ENCODE peak calls at places on chromosomes 3 and 15, in eight cellular contexts. One of them, this sample, is unnamed.

GRCh38 chr15:37517106-37517505 is 416.8 kb upstream of the MEIS2 start:
- DNase-seq in upper lobe of right lung: no peak
- DNase-seq in CD4-positive, alpha-beta T cell: no peak
- DNase-seq in AG04450: no peak
- DNase-seq in uterus: no peak
- DNase-seq in CD8-positive, alpha-beta T cell: no peak
- DNase-seq in stomach: no peak
- DNase-seq in pancreas: no peak
- DNase-seq in this sample: no peak

GRCh38 chr15:59011262-59011947 is 23.9 kb downstream of the RNF111 start:
- DNase-seq in upper lobe of right lung: no peak
- DNase-seq in CD4-positive, alpha-beta T cell: no peak
- DNase-seq in AG04450: no peak
- DNase-seq in uterus: no peak
- DNase-seq in CD8-positive, alpha-beta T cell: no peak
- DNase-seq in stomach: no peak
- DNase-seq in pancreas: no peak
- DNase-seq in this sample: no peak

GRCh38 chr3:11162401-11163345 is 8.4 kb downstream of the HRH1 start:
- DNase-seq in upper lobe of right lung: no peak
- DNase-seq in CD4-positive, alpha-beta T cell: no peak
- DNase-seq in AG04450: no peak
- DNase-seq in uterus: no peak
- DNase-seq in CD8-positive, alpha-beta T cell: no peak
- DNase-seq in stomach: no peak
- DNase-seq in pancreas: no peak
- DNase-seq in this sample: no peak

GRCh38 chr15:33654859-33655258 is 313.4 kb upstream of the CHRM5 start:
- DNase-seq in upper lobe of right lung: no peak
- DNase-seq in CD4-positive, alpha-beta T cell: no peak
- DNase-seq in AG04450: no peak
- DNase-seq in uterus: no peak
- DNase-seq in CD8-positive, alpha-beta T cell: no peak
- DNase-seq in stomach: no peak
- DNase-seq in pancreas: no peak
- DNase-seq in this sample: no peak

GRCh38 chr3:37751967-37752660 is 109.6 kb upstream of the CTDSPL start:
- DNase-seq in upper lobe of right lung: no peak
- DNase-seq in CD4-positive, alpha-beta T cell: no peak
- DNase-seq in AG04450: no peak
- DNase-seq in uterus: no peak
- DNase-seq in CD8-positive, alpha-beta T cell: no peak
- DNase-seq in stomach: no peak
- DNase-seq in pancreas: no peak
- DNase-seq in this sample: no peak

GRCh38 chr15:82540984-82541431 is 751 bp upstream of the RPS17 start:
- DNase-seq in upper lobe of right lung: peak; percentile 67
- DNase-seq in CD4-positive, alpha-beta T cell: no peak
- DNase-seq in AG04450: no peak
- DNase-seq in uterus: peak; percentile 24
- DNase-seq in CD8-positive, alpha-beta T cell: no peak
- DNase-seq in stomach: no peak
- DNase-seq in pancreas: peak; percentile 45
- DNase-seq in this sample: peak; percentile 21

GRCh38 chr15:41893422-41894250 is at the start of gene SPTBN5:
- DNase-seq in upper lobe of right lung: no peak
- DNase-seq in CD4-positive, alpha-beta T cell: no peak
- DNase-seq in AG04450: no peak
- DNase-seq in uterus: no peak
- DNase-seq in CD8-positive, alpha-beta T cell: no peak
- DNase-seq in stomach: no peak
- DNase-seq in pancreas: peak; percentile 62
- DNase-seq in this sample: no peak

GRCh38 chr3:22353126-22353525 is 602.1 kb upstream of the ZNF385D start:
- DNase-seq in upper lobe of right lung: no peak
- DNase-seq in CD4-positive, alpha-beta T cell: no peak
- DNase-seq in AG04450: no peak
- DNase-seq in uterus: no peak
- DNase-seq in CD8-positive, alpha-beta T cell: no peak
- DNase-seq in stomach: no peak
- DNase-seq in pancreas: no peak
- DNase-seq in this sample: no peak

GRCh38 chr3:31813197-31813596 is 167.9 kb downstream of the OSBPL10 start:
- DNase-seq in upper lobe of right lung: no peak
- DNase-seq in CD4-positive, alpha-beta T cell: no peak
- DNase-seq in AG04450: no peak
- DNase-seq in uterus: no peak
- DNase-seq in CD8-positive, alpha-beta T cell: no peak
- DNase-seq in stomach: no peak
- DNase-seq in pancreas: no peak
- DNase-seq in this sample: no peak

GRCh38 chr15:70030851-70031645 is 66.7 kb downstream of the TLE3 start:
- DNase-seq in upper lobe of right lung: peak; percentile 51
- DNase-seq in CD4-positive, alpha-beta T cell: no peak
- DNase-seq in AG04450: no peak
- DNase-seq in uterus: no peak
- DNase-seq in CD8-positive, alpha-beta T cell: no peak
- DNase-seq in stomach: no peak
- DNase-seq in pancreas: no peak
- DNase-seq in this sample: no peak

GRCh38 chr3:44066806-44067205 is 174.9 kb upstream of the TOPAZ1 start:
- DNase-seq in upper lobe of right lung: no peak
- DNase-seq in CD4-positive, alpha-beta T cell: no peak
- DNase-seq in AG04450: no peak
- DNase-seq in uterus: no peak
- DNase-seq in CD8-positive, alpha-beta T cell: no peak
- DNase-seq in stomach: no peak
- DNase-seq in pancreas: no peak
- DNase-seq in this sample: no peak

GRCh38 chr3:193997228-193998192 is 138.4 kb upstream of the HES1 start:
- DNase-seq in upper lobe of right lung: peak; percentile 74
- DNase-seq in CD4-positive, alpha-beta T cell: no peak
- DNase-seq in AG04450: no peak
- DNase-seq in uterus: peak; percentile 34
- DNase-seq in CD8-positive, alpha-beta T cell: peak; percentile 17
- DNase-seq in stomach: no peak
- DNase-seq in pancreas: no peak
- DNase-seq in this sample: no peak

GRCh38 chr15:63332367-63333078 is 49.1 kb downstream of the CA12 start:
- DNase-seq in upper lobe of right lung: no peak
- DNase-seq in CD4-positive, alpha-beta T cell: no peak
- DNase-seq in AG04450: peak; percentile 78
- DNase-seq in uterus: no peak
- DNase-seq in CD8-positive, alpha-beta T cell: no peak
- DNase-seq in stomach: no peak
- DNase-seq in pancreas: no peak
- DNase-seq in this sample: no peak

DNA sequence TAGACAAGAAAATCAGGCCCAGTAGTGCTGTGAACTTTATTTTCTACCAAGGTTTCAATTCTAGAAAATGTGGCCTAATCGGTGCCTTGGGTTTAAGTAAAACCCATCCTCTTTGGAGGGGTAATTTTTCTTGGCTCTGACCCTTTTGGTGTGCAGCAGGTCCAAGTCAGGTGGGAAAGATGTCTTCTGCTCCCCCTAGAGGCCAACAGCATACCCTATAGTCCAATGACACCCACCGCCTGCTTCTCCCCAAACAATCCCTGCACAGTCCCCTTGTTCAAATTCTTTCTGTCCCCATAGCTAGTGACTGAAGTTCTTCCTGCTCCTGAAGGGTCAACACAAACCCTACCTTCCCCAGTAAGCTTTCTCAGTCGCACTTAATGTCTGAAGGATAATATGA is 261.8 kb upstream of the GOLGA6L4 start:
- DNase-seq in upper lobe of right lung: no peak
- DNase-seq in CD4-positive, alpha-beta T cell: no peak
- DNase-seq in AG04450: no peak
- DNase-seq in uterus: no peak
- DNase-seq in CD8-positive, alpha-beta T cell: no peak
- DNase-seq in stomach: no peak
- DNase-seq in pancreas: no peak
- DNase-seq in this sample: no peak
- TF ChIP-seq CTCF in upper lobe of right lung: peak; percentile 27
- TF ChIP-seq CTCF in CD4-positive, alpha-beta T cell: no peak
- TF ChIP-seq CTCF in AG04450: peak; percentile 49
- TF ChIP-seq CTCF in uterus: no peak
- TF ChIP-seq CTCF in CD8-positive, alpha-beta T cell: no peak
- TF ChIP-seq CTCF in stomach: no peak
- TF ChIP-seq CTCF in pancreas: peak; percentile 9
- TF ChIP-seq CTCF in this sample: no peak

GRCh38 chr3:45123030-45123429 is 23.1 kb downstream of the CDCP1 start:
- DNase-seq in upper lobe of right lung: no peak
- DNase-seq in CD4-positive, alpha-beta T cell: no peak
- DNase-seq in AG04450: peak; percentile 94
- DNase-seq in uterus: peak; percentile 73
- DNase-seq in CD8-positive, alpha-beta T cell: no peak
- DNase-seq in stomach: no peak
- DNase-seq in pancreas: no peak
- DNase-seq in this sample: no peak

GRCh38 chr3:45124956-45125355 is 21.2 kb downstream of the CDCP1 start:
- DNase-seq in upper lobe of right lung: no peak
- DNase-seq in CD4-positive, alpha-beta T cell: no peak
- DNase-seq in AG04450: no peak
- DNase-seq in uterus: no peak
- DNase-seq in CD8-positive, alpha-beta T cell: no peak
- DNase-seq in stomach: no peak
- DNase-seq in pancreas: no peak
- DNase-seq in this sample: no peak

GRCh38 chr3:45123841-45124269 is 22.3 kb downstream of the CDCP1 start:
- DNase-seq in upper lobe of right lung: no peak
- DNase-seq in CD4-positive, alpha-beta T cell: no peak
- DNase-seq in AG04450: no peak
- DNase-seq in uterus: peak; percentile 82
- DNase-seq in CD8-positive, alpha-beta T cell: no peak
- DNase-seq in stomach: no peak
- DNase-seq in pancreas: no peak
- DNase-seq in this sample: no peak

GRCh38 chr3:45125550-45126026 is 20.6 kb downstream of the CDCP1 start:
- DNase-seq in upper lobe of right lung: peak; percentile 70
- DNase-seq in CD4-positive, alpha-beta T cell: no peak
- DNase-seq in AG04450: no peak
- DNase-seq in uterus: no peak
- DNase-seq in CD8-positive, alpha-beta T cell: no peak
- DNase-seq in stomach: peak; percentile 87
- DNase-seq in pancreas: peak; percentile 71
- DNase-seq in this sample: peak; percentile 43

GRCh38 chr3:45124379-45124778 is 21.8 kb downstream of the CDCP1 start:
- DNase-seq in upper lobe of right lung: no peak
- DNase-seq in CD4-positive, alpha-beta T cell: no peak
- DNase-seq in AG04450: no peak
- DNase-seq in uterus: peak; percentile 48
- DNase-seq in CD8-positive, alpha-beta T cell: no peak
- DNase-seq in stomach: no peak
- DNase-seq in pancreas: no peak
- DNase-seq in this sample: no peak
- H3K27ac ChIP-seq in upper lobe of right lung: no peak overlapping the region
- H3K27ac ChIP-seq in CD4-positive, alpha-beta T cell: no peak overlapping the region
- H3K27ac ChIP-seq in AG04450: peak overlapping the region; percentile 97
- H3K27ac ChIP-seq in uterus: peak overlapping the region; percentile 82
- H3K27ac ChIP-seq in CD8-positive, alpha-beta T cell: no peak overlapping the region
- H3K27ac ChIP-seq in stomach: peak overlapping the region; percentile 28
- H3K27ac ChIP-seq in pancreas: no peak overlapping the region
- H3K27ac ChIP-seq in this sample: peak overlapping the region; percentile 81

GRCh38 chr3:121531269-121531668 is 14.5 kb downstream of the POLQ start:
- DNase-seq in upper lobe of right lung: no peak
- DNase-seq in CD4-positive, alpha-beta T cell: no peak
- DNase-seq in AG04450: no peak
- DNase-seq in uterus: no peak
- DNase-seq in CD8-positive, alpha-beta T cell: no peak
- DNase-seq in stomach: no peak
- DNase-seq in pancreas: no peak
- DNase-seq in this sample: no peak

GRCh38 chr3:121529308-121529707 is 16.5 kb downstream of the POLQ start:
- DNase-seq in upper lobe of right lung: no peak
- DNase-seq in CD4-positive, alpha-beta T cell: no peak
- DNase-seq in AG04450: no peak
- DNase-seq in uterus: no peak
- DNase-seq in CD8-positive, alpha-beta T cell: no peak
- DNase-seq in stomach: no peak
- DNase-seq in pancreas: no peak
- DNase-seq in this sample: no peak
- TF ChIP-seq CTCF in upper lobe of right lung: peak; percentile 29
- TF ChIP-seq CTCF in CD4-positive, alpha-beta T cell: no peak
- TF ChIP-seq CTCF in AG04450: peak; percentile 66
- TF ChIP-seq CTCF in uterus: no peak
- TF ChIP-seq CTCF in CD8-positive, alpha-beta T cell: no peak
- TF ChIP-seq CTCF in stomach: no peak
- TF ChIP-seq CTCF in pancreas: no peak
- TF ChIP-seq CTCF in this sample: no peak

GRCh38 chr3:151974067-151974466 is 100.6 kb downstream of the SUCNR1 start:
- DNase-seq in upper lobe of right lung: no peak
- DNase-seq in CD4-positive, alpha-beta T cell: no peak
- DNase-seq in AG04450: no peak
- DNase-seq in uterus: no peak
- DNase-seq in CD8-positive, alpha-beta T cell: no peak
- DNase-seq in stomach: no peak
- DNase-seq in pancreas: no peak
- DNase-seq in this sample: no peak

GRCh38 chr3:151971194-151971771 is 97.8 kb downstream of the SUCNR1 start:
- DNase-seq in upper lobe of right lung: no peak
- DNase-seq in CD4-positive, alpha-beta T cell: no peak
- DNase-seq in AG04450: no peak
- DNase-seq in uterus: no peak
- DNase-seq in CD8-positive, alpha-beta T cell: no peak
- DNase-seq in stomach: no peak
- DNase-seq in pancreas: no peak
- DNase-seq in this sample: peak; percentile 10

GRCh38 chr3:151964768-151965167 is 91.3 kb downstream of the SUCNR1 start:
- DNase-seq in upper lobe of right lung: no peak
- DNase-seq in CD4-positive, alpha-beta T cell: no peak
- DNase-seq in AG04450: no peak
- DNase-seq in uterus: no peak
- DNase-seq in CD8-positive, alpha-beta T cell: no peak
- DNase-seq in stomach: no peak
- DNase-seq in pancreas: no peak
- DNase-seq in this sample: no peak

GRCh38 chr3:151971814-151972579 is 98.6 kb downstream of the SUCNR1 start:
- DNase-seq in upper lobe of right lung: no peak
- DNase-seq in CD4-positive, alpha-beta T cell: no peak
- DNase-seq in AG04450: no peak
- DNase-seq in uterus: no peak
- DNase-seq in CD8-positive, alpha-beta T cell: no peak
- DNase-seq in stomach: peak; percentile 45
- DNase-seq in pancreas: no peak
- DNase-seq in this sample: peak; percentile 24

DNA sequence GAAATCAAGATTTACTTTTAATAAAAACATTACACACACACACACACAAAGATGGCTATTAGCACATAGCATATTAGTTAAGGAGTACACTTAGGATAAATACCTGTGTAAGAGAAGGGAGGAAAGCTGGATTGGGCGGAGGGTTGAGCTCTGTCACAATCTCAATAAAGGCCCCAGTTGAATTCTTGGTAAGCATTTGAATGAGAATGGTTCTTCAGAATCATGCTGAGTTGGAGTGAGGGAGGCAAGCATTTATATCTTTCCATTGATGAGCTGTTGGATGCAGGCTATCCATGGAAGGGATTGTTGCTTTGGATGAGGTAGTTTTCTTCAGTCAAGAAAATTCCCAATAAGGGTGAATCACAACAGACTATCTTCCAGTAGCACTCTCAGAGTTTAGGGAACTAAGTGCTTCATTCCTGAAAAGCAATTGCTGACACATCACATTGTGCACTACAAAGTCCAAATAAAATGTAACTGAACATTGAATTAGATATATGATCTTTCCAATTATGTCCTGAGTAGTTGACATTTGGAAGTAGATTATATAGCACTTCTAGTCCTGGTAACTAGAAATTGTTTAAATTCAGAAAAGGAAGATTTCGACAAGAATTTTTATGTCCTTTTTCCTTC is 95.7 kb downstream of the SUCNR1 start:
- DNase-seq in upper lobe of right lung: no peak
- DNase-seq in CD4-positive, alpha-beta T cell: no peak
- DNase-seq in AG04450: no peak
- DNase-seq in uterus: no peak
- DNase-seq in CD8-positive, alpha-beta T cell: no peak
- DNase-seq in stomach: no peak
- DNase-seq in pancreas: no peak
- DNase-seq in this sample: no peak
- H3K27ac ChIP-seq in upper lobe of right lung: no peak overlapping the region
- H3K27ac ChIP-seq in CD4-positive, alpha-beta T cell: no peak overlapping the region
- H3K27ac ChIP-seq in AG04450: no peak overlapping the region
- H3K27ac ChIP-seq in uterus: no peak overlapping the region
- H3K27ac ChIP-seq in CD8-positive, alpha-beta T cell: no peak overlapping the region
- H3K27ac ChIP-seq in stomach: no peak overlapping the region
- H3K27ac ChIP-seq in pancreas: no peak overlapping the region
- H3K27ac ChIP-seq in this sample: no peak overlapping the region

This sample was measured in transverse colon.